ENCODE peak calls at places on chromosomes 1 and 21, in nine cellular contexts. K is effector memory CD8-positive, alpha-beta T cell; R is activated T-helper 9 cell treated with anti-CD3 and anti-CD28 coated beads, Interleukin-2, amount 50 U/mL, for 16 hours; F is PC-9; O is memory B cell; T is RWPE1; I is stimulated activated CD8-positive, alpha-beta memory T cell treated with anti-CD3 and anti-CD28 coated beads, Interleukin-2, amount 100 ng/mL, for 48 hours; B is astrocyte of the spinal cord; C is erythroblast. U is an unnamed sample.
A peak's percentile ranks its signal among the peaks of the same experiment; 100 is the strongest.

GRCh38 chr1:180424848-180425457 is 77.4 kb downstream of the ACBD6 start:
- DNase-seq in O (no peak), T (no peak), R (no peak), I (no peak), F (no peak), K (no peak), C (no peak), B (no peak), U (no peak)

GRCh38 chr1:231421616-231421970 is 494 bp downstream of the EGLN1 start:
- DNase-seq in T (no peak), C (peak; percentile 88), R (peak; percentile 15), I (no peak), F (peak; percentile 49), B (peak; percentile 45), K (peak; percentile 44), O (no peak), U (no peak)

GRCh38 chr1:208951908-208952307 is 631.6 kb upstream of the CAMK1G start:
- DNase-seq in F (no peak), O (no peak), B (no peak), K (no peak), T (no peak), C (no peak), R (no peak), I (no peak), U (no peak)

GRCh38 chr21:35190201-35190701 is 141.1 kb upstream of the RUNX1 start:
- DNase-seq in R (no peak), F (peak; percentile 23), T (peak; percentile 77), B (peak; percentile 66), O (no peak), C (no peak), I (no peak), K (no peak), U (no peak)

GRCh38 chr1:245085508-245086095 is 69.2 kb upstream of the KIF26B start:
- DNase-seq in C (no peak), I (no peak), B (peak; percentile 95), T (peak; percentile 68), F (no peak), O (no peak), R (no peak), K (no peak), U (peak; percentile 83)

GRCh38 chr1:43225168-43225567 is 44.6 kb upstream of the TMEM125 start:
- DNase-seq in F (no peak), B (no peak), T (peak; percentile 52), R (no peak), C (peak; percentile 40), K (no peak), O (no peak), I (no peak), U (no peak)

GRCh38 chr1:208185801-208186201 is 58.4 kb downstream of the PLXNA2 start:
- DNase-seq in O (no peak), I (no peak), F (no peak), R (no peak), B (no peak), T (no peak), C (peak; percentile 75), K (no peak), U (no peak)

GRCh38 chr21:33229776-33230517 is at the start of gene IFNAR2:
- DNase-seq in I (peak; percentile 70), T (peak; percentile 91), O (peak; percentile 65), F (peak; percentile 68), B (peak; percentile 38), K (peak; percentile 55), R (peak; percentile 71), C (peak; percentile 81), U (peak; percentile 84)

GRCh38 chr1:209860293-209860881 is 32.6 kb downstream of the UTP25 start:
- DNase-seq in K (peak; percentile 56), O (peak; percentile 46), B (peak; percentile 89), C (peak; percentile 88), F (peak; percentile 69), R (peak; percentile 49), I (peak; percentile 44), T (peak; percentile 83), U (peak; percentile 70)

GRCh38 chr1:175503538-175503937 is 239.9 kb downstream of the TNR start:
- DNase-seq in O (no peak), C (no peak), I (no peak), K (no peak), F (no peak), T (no peak), B (no peak), R (no peak), U (no peak)

GRCh38 chr1:119045091-119045746 is 57.1 kb upstream of the TBX15 start:
- DNase-seq in T (no peak), C (no peak), I (no peak), R (no peak), F (no peak), K (no peak), B (no peak), O (no peak), U (no peak)

GRCh38 chr1:223175032-223175431 is 32.0 kb upstream of the TLR5 start:
- DNase-seq in T (no peak), F (no peak), O (no peak), I (no peak), B (no peak), K (no peak), R (no peak), C (no peak), U (no peak)

GRCh38 chr1:66532798-66533783 is 862 bp upstream of the SGIP1 start:
- DNase-seq in C (peak; percentile 74), K (no peak), O (no peak), F (no peak), T (no peak), B (peak; percentile 76), I (no peak), R (no peak), U (peak; percentile 21)

GRCh38 chr1:199684686-199685273 is 342.7 kb upstream of the NR5A2 start:
- DNase-seq in B (peak; percentile 73), O (peak; percentile 50), R (no peak), C (peak; percentile 68), T (peak; percentile 88), K (peak; percentile 1), I (no peak), F (peak; percentile 34), U (peak; percentile 77)

GRCh38 chr21:37281993-37282392 is 14.9 kb upstream of the VPS26C start:
- DNase-seq in I (no peak), T (no peak), K (no peak), B (no peak), C (no peak), R (no peak), F (no peak), O (no peak), U (no peak)

GRCh38 chr1:232937741-232938375 is 12.6 kb upstream of the NTPCR start:
- DNase-seq in O (no peak), K (no peak), I (no peak), R (no peak), C (peak; percentile 6), F (no peak), B (no peak), T (no peak), U (no peak)

GRCh38 chr21:37704751-37705150 is 211.5 kb downstream of the KCNJ6 start:
- DNase-seq in F (no peak), R (no peak), T (no peak), O (no peak), I (no peak), B (no peak), C (no peak), K (no peak), U (no peak)

GRCh38 chr1:66315675-66316074 is 218.3 kb upstream of the SGIP1 start:
- DNase-seq in O (no peak), I (no peak), T (peak; percentile 67), C (no peak), K (no peak), R (no peak), B (peak; percentile 22), F (peak; percentile 55), U (no peak)

GRCh38 chr21:15422761-15423160 is 307.0 kb upstream of the USP25 start:
- DNase-seq in B (peak; percentile 92), T (peak; percentile 56), K (no peak), C (no peak), R (no peak), I (no peak), F (peak; percentile 7), O (no peak), U (no peak)

GRCh38 chr1:165896277-165896676 is 68.9 kb downstream of the UCK2 start:
- DNase-seq in B (peak; percentile 90), K (no peak), T (peak; percentile 29), O (no peak), R (no peak), F (no peak), C (no peak), I (no peak), U (peak; percentile 89)

GRCh38 chr1:161082996-161083742 is 6.2 kb downstream of the NECTIN4 start:
- DNase-seq in C (peak; percentile 89), T (peak; percentile 89), K (no peak), R (no peak), I (no peak), F (peak; percentile 96), B (peak; percentile 93), O (no peak), U (peak; percentile 99)

GRCh38 chr21:41479686-41480085 is 28.3 kb downstream of the TMPRSS2 start:
- DNase-seq in F (no peak), I (no peak), R (no peak), C (no peak), O (no peak), T (no peak), B (no peak), K (no peak), U (no peak)

GRCh38 chr21:17784604-17785402 is 34.4 kb downstream of the C21orf91 start:
- DNase-seq in T (no peak), B (peak; percentile 56), C (no peak), K (no peak), F (no peak), R (no peak), I (no peak), O (no peak), U (no peak)

GRCh38 chr1:167991546-167991945 is 54.7 kb upstream of the MPC2 start:
- DNase-seq in B (no peak), I (no peak), O (no peak), C (no peak), K (no peak), R (no peak), F (no peak), T (no peak), U (no peak)

GRCh38 chr1:15337656-15338402 is 71.9 kb upstream of the EFHD2 start:
- DNase-seq in T (peak; percentile 73), F (peak; percentile 43), O (no peak), R (no peak), C (no peak), B (peak; percentile 90), K (no peak), I (no peak), U (peak; percentile 61)

GRCh38 chr1:64282353-64282752 is 78.9 kb downstream of the UBE2U start:
- DNase-seq in B (no peak), C (peak; percentile 37), R (no peak), F (peak; percentile 73), T (no peak), K (no peak), I (no peak), O (no peak), U (no peak)

GRCh38 chr1:209567788-209568187 is 15.7 kb upstream of the CAMK1G start:
- DNase-seq in B (peak; percentile 44), F (no peak), C (no peak), I (no peak), T (peak; percentile 86), R (no peak), O (no peak), K (no peak), U (no peak)

GRCh38 chr1:173451981-173452380 is 25.2 kb upstream of the PRDX6 start:
- DNase-seq in K (no peak), B (no peak), R (no peak), O (no peak), C (no peak), T (no peak), I (no peak), F (peak; percentile 23), U (no peak)

GRCh38 chr21:36628096-36628495 is 70.8 kb upstream of the SIM2 start:
- DNase-seq in O (no peak), F (no peak), T (no peak), B (no peak), I (no peak), R (no peak), K (no peak), C (no peak), U (no peak)

GRCh38 chr1:30366914-30367313 is 356.5 kb downstream of the MATN1 start:
- DNase-seq in O (no peak), K (no peak), I (no peak), C (no peak), B (no peak), F (no peak), T (no peak), R (no peak), U (no peak)

GRCh38 chr1:8276173-8276914 is 41.6 kb upstream of the SLC45A1 start:
- DNase-seq in K (no peak), R (no peak), O (no peak), B (no peak), C (peak; percentile 4), I (no peak), F (no peak), T (no peak), U (no peak)

U was measured in trophoblast cell.